ENCODE peak calls at places on chromosomes 12 and 14, in five cellular contexts. W is neuronal stem cell, D is fibroblast of mammary gland, B is T-cell, P is mesothelial cell of epicardium. K is an unnamed sample.

GRCh38 chr12:131853832-131854797 is 25.9 kb downstream of the MMP17 start:
- DNase-seq in W (no peak), D (no peak), B (no peak), P (no peak), K (no peak)

GRCh38 chr12:5439333-5439732 is 7.4 kb downstream of the NTF3 start:
- DNase-seq in W (no peak), D (no peak), B (no peak), P (no peak), K (no peak)

GRCh38 chr12:92424338-92424737 is 278.5 kb upstream of the PLEKHG7 start:
- DNase-seq in W (no peak), D (peak), B (no peak), P (no peak), K (no peak)

GRCh38 chr14:49464885-49465284 is 121.3 kb downstream of the RPS29 start:
- DNase-seq in W (no peak), D (peak), B (no peak), P (no peak), K (no peak)

GRCh38 chr12:68040450-68041075 is 51.3 kb downstream of the IFNG-AS1 start:
- DNase-seq in W (peak), D (peak), B (peak), P (peak), K (peak)

GRCh38 chr12:73057428-73057827 is 785.3 kb downstream of the TRHDE start:
- DNase-seq in W (no peak), D (no peak), B (no peak), P (no peak), K (no peak)

GRCh38 chr14:20781805-20782204 is 737 bp downstream of the RNASE6 start:
- DNase-seq in W (no peak), D (no peak), B (no peak), P (no peak), K (no peak)

GRCh38 chr12:93376436-93377251 is 1.1 kb upstream of the NUDT4 start:
- DNase-seq in W (peak), D (peak), B (no peak), P (no peak), K (no peak)

GRCh38 chr14:47715330-47715729 is 39.9 kb upstream of the MDGA2 start:
- DNase-seq in W (no peak), D (peak), B (no peak), P (no peak), K (no peak)

GRCh38 chr12:112716099-112717093 is 75.2 kb upstream of the RPH3A start:
- DNase-seq in W (no peak), D (no peak), B (peak), P (no peak), K (no peak)

GRCh38 chr12:96197503-96198272 is 3.5 kb downstream of the ELK3 start:
- DNase-seq in W (no peak), D (peak), B (no peak), P (no peak), K (no peak)

GRCh38 chr12:4742421-4742970 is 22.3 kb downstream of the GALNT8 start:
- DNase-seq in W (no peak), D (no peak), B (no peak), P (no peak), K (no peak)

GRCh38 chr12:65876898-65877721 is 52.8 kb downstream of the HMGA2 start:
- DNase-seq in W (peak), D (peak), B (no peak), P (no peak), K (no peak)

GRCh38 chr12:32482226-32482625 is 82.9 kb downstream of the FGD4 start:
- DNase-seq in W (no peak), D (no peak), B (no peak), P (no peak), K (no peak)

GRCh38 chr14:100155049-100155621 is 4.3 kb downstream of the DEGS2 start:
- DNase-seq in W (no peak), D (peak), B (no peak), P (no peak), K (no peak)

GRCh38 chr12:14769837-14770494 is 33.3 kb downstream of the WBP11 start:
- DNase-seq in W (peak), D (peak), B (peak), P (peak), K (peak)

GRCh38 chr12:90859591-90859990 is 95.4 kb downstream of the CCER1 start:
- DNase-seq in W (no peak), D (no peak), B (no peak), P (no peak), K (no peak)

GRCh38 chr12:87818416-87818815 is 210.8 kb downstream of the C12orf50 start:
- DNase-seq in W (no peak), D (no peak), B (no peak), P (no peak), K (no peak)

GRCh38 chr14:103144085-103144484 is 20.8 kb downstream of the TNFAIP2 start:
- DNase-seq in W (no peak), D (peak), B (no peak), P (no peak), K (no peak)

GRCh38 chr12:4855121-4855924 is 54.4 kb upstream of the KCNA1 start:
- DNase-seq in W (peak), D (peak), B (peak), P (peak), K (peak)

GRCh38 chr14:53016491-53016890 is 65.6 kb upstream of the FERMT2 start:
- DNase-seq in W (no peak), D (no peak), B (no peak), P (no peak), K (no peak)

GRCh38 chr12:112170376-112170775 is 45.0 kb downstream of the TRAFD1 start:
- DNase-seq in W (no peak), D (peak), B (peak), P (no peak), K (peak)

GRCh38 chr12:91273542-91273941 is 90.9 kb upstream of the DCN start:
- DNase-seq in W (no peak), D (peak), B (no peak), P (no peak), K (no peak)

GRCh38 chr14:66652736-66653135 is 144.8 kb downstream of the GPHN start:
- DNase-seq in W (peak), D (no peak), B (no peak), P (no peak), K (no peak)

GRCh38 chr14:55835985-55836384 is 256.0 kb downstream of the KTN1 start:
- DNase-seq in W (no peak), D (no peak), B (no peak), P (no peak), K (no peak)

GRCh38 chr12:54603173-54603814 is 14.8 kb upstream of the PPP1R1A start:
- DNase-seq in W (peak), D (peak), B (peak), P (no peak), K (peak)